ENCODE peak calls at places on chromosome 17, in ten cellular contexts. K, V, E, T, F, H, R, G, O and U are unnamed samples.
A peak's percentile ranks its signal among the peaks of the same experiment; 100 is the strongest.

GRCh38 chr17:56184650-56185049 is 31.4 kb downstream of the ANKFN1 start:
- DNase-seq in K (no peak), V (peak; percentile 25), E (peak; percentile 32), T (no peak), F (no peak), H (no peak), R (no peak), G (no peak), O (no peak), U (no peak)

GRCh38 chr17:278055-279028 is 74.3 kb downstream of the RPH3AL start:
- DNase-seq in K (no peak), V (no peak), E (no peak), T (no peak), F (no peak), H (no peak), R (no peak), G (no peak), O (no peak), U (no peak)

GRCh38 chr17:78886954-78887353 is 16.0 kb downstream of the CEP295NL start:
- DNase-seq in K (no peak), V (no peak), E (no peak), T (no peak), F (peak; percentile 13), H (no peak), R (no peak), G (no peak), O (no peak), U (no peak)

GRCh38 chr17:48002920-48003685 is 32.2 kb downstream of the CDK5RAP3 start:
- DNase-seq in K (peak; percentile 85), V (no peak), E (no peak), T (no peak), F (no peak), H (no peak), R (no peak), G (no peak), O (no peak), U (no peak)

GRCh38 chr17:3647251-3647650 is 10.7 kb downstream of the CTNS start:
- DNase-seq in K (no peak), V (no peak), E (no peak), T (no peak), F (no peak), H (no peak), R (no peak), G (no peak), O (no peak), U (no peak)

GRCh38 chr17:45229681-45230409 is 8.2 kb downstream of the FMNL1 start:
- DNase-seq in K (peak; percentile 60), V (no peak), E (no peak), T (no peak), F (peak; percentile 83), H (no peak), R (no peak), G (no peak), O (no peak), U (no peak)

GRCh38 chr17:56142325-56142724 is 10.9 kb upstream of the ANKFN1 start:
- DNase-seq in K (no peak), V (no peak), E (peak; percentile 74), T (no peak), F (no peak), H (no peak), R (no peak), G (no peak), O (peak; percentile 15), U (peak; percentile 26)

GRCh38 chr17:752620-753219 is 656 bp upstream of the GEMIN4 start:
- DNase-seq in K (peak; percentile 89), V (no peak), E (peak; percentile 48), T (no peak), F (peak; percentile 84), H (no peak), R (no peak), G (peak; percentile 36), O (no peak), U (peak; percentile 87)

GRCh38 chr17:57463103-57463885 is 207.0 kb downstream of the MSI2 start:
- DNase-seq in K (no peak), V (no peak), E (peak; percentile 90), T (no peak), F (no peak), H (peak; percentile 30), R (no peak), G (no peak), O (peak; percentile 56), U (peak; percentile 60)

GRCh38 chr17:32795339-32795979 is 81.5 kb downstream of the MYO1D start:
- DNase-seq in K (peak; percentile 64), V (no peak), E (no peak), T (no peak), F (no peak), H (no peak), R (no peak), G (no peak), O (no peak), U (no peak)

GRCh38 chr17:60661489-60661888 is 16.2 kb upstream of the BCAS3 start:
- DNase-seq in K (no peak), V (no peak), E (no peak), T (no peak), F (no peak), H (no peak), R (no peak), G (no peak), O (no peak), U (no peak)

GRCh38 chr17:45088741-45089140 is 27.6 kb downstream of the NMT1 start:
- DNase-seq in K (no peak), V (no peak), E (no peak), T (no peak), F (no peak), H (no peak), R (no peak), G (no peak), O (no peak), U (no peak)

GRCh38 chr17:39547713-39548478 is 59.8 kb downstream of the NEUROD2 start:
- DNase-seq in K (peak; percentile 95), V (peak; percentile 63), E (peak; percentile 32), T (peak; percentile 68), F (peak; percentile 86), H (peak; percentile 50), R (peak; percentile 6), G (peak; percentile 72), O (peak; percentile 44), U (peak; percentile 57)

DNA sequence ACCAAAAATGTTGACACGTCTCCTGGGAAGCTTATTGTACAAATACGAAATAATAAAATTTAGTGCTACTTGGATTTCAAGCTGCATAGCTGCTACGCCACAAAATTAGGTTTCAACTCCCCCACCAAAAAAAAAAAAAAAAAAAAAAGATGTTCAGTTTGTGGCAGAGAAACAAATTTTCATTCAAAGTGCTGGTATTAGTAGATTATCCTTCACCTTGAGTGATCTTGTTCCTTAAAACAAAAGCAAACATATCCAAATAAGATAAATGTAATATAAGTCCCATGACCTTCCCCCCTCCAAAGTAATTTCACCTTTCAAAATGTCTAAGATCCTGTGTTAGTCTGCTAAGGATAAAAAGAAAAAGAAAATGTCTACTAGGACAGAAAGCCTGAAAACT is 2.2 kb downstream of the TOB1 start:
- DNase-seq in K (no peak), V (no peak), E (no peak), T (no peak), F (no peak), H (no peak), R (no peak), G (no peak), O (no peak), U (no peak)
- H3K4me3 ChIP-seq in K (peak overlapping the region; percentile 96), V (no peak overlapping the region), E (peak overlapping the region; percentile 55), T (peak overlapping the region; percentile 90), F (peak overlapping the region; percentile 88), H (peak overlapping the region; percentile 97), R (peak overlapping the region; percentile 55), G (peak overlapping the region; percentile 82), O (peak overlapping the region; percentile 4), U (peak overlapping the region; percentile 73)

GRCh38 chr17:54968259-54968953 is at the start of the genes COX11 and STXBP4:
- DNase-seq in K (peak; percentile 99), V (peak; percentile 95), E (peak; percentile 99), T (peak; percentile 89), F (peak; percentile 96), H (peak; percentile 97), R (peak; percentile 86), G (peak; percentile 95), O (peak; percentile 91), U (peak; percentile 97)
- TF ChIP-seq CTCF in K (peak; percentile 69), V (no peak), E (peak; percentile 62), T (peak; percentile 41), F (no peak), H (peak; percentile 62), R (peak; percentile 41), G (no peak), O (no peak), U (peak; percentile 58)

GRCh38 chr17:19977360-19978205 is at the start of gene AKAP10:
- DNase-seq in K (peak; percentile 99), V (peak; percentile 87), E (peak; percentile 82), T (peak; percentile 92), F (peak; percentile 98), H (peak; percentile 76), R (peak; percentile 36), G (peak; percentile 93), O (peak; percentile 52), U (peak; percentile 89)

GRCh38 chr17:19978206-19978802 is 676 bp upstream of the AKAP10 start:
- DNase-seq in K (peak; percentile 84), V (peak; percentile 73), E (no peak), T (no peak), F (no peak), H (no peak), R (no peak), G (peak; percentile 54), O (peak; percentile 6), U (no peak)

GRCh38 chr17:19978803-19979202 is 1.2 kb upstream of the AKAP10 start:
- DNase-seq in K (peak; percentile 75), V (peak; percentile 39), E (no peak), T (no peak), F (no peak), H (no peak), R (no peak), G (no peak), O (no peak), U (no peak)

GRCh38 chr17:19973146-19973545 is 4.5 kb downstream of the AKAP10 start:
- DNase-seq in K (no peak), V (no peak), E (no peak), T (no peak), F (no peak), H (no peak), R (no peak), G (no peak), O (no peak), U (no peak)

GRCh38 chr17:19975601-19976000 is 2.0 kb downstream of the AKAP10 start:
- DNase-seq in K (no peak), V (no peak), E (no peak), T (no peak), F (no peak), H (no peak), R (no peak), G (no peak), O (no peak), U (no peak)
- H3K4me3 ChIP-seq in K (peak overlapping the region; percentile 58), V (no peak overlapping the region), E (no peak overlapping the region), T (no peak overlapping the region), F (peak overlapping the region; percentile 97), H (peak overlapping the region; percentile 31), R (no peak overlapping the region), G (no peak overlapping the region), O (no peak overlapping the region), U (no peak overlapping the region)

DNA sequence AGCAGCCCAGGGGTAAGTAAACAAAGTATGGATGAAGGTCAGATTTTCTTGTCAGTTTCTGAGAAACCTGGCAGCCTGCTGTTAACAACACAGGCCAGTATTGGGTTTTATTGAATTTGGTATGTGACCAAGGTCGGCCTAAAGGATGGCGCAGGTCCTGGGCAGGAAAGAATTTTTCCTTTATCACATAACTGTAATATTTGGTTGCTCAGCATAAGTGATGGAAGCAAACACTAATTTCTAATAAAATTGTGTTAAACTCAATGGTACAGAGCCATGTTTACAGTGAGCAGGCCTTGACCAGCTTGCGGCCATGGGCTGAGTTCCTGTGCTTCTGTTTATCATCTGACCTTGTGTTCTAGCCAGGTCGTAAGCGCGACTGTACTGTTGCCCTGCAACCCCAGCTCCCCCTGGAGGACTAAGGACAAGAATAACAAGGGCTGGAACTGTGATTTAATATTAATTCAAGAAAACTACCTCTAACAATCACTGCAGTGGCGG is 10.5 kb downstream of the POLDIP2 start:
- DNase-seq in K (peak; percentile 73), V (no peak), E (no peak), T (no peak), F (no peak), H (peak; percentile 69), R (no peak), G (no peak), O (no peak), U (no peak)
- TF ChIP-seq CTCF in K (peak; percentile 62), V (no peak), E (peak; percentile 43), T (no peak), F (no peak), H (peak; percentile 84), R (peak; percentile 35), G (no peak), O (no peak), U (peak; percentile 53)